ENCODE peak calls at places on chromosomes 12 and 14, in five cellular contexts. B is psoas muscle, C is mucosa of descending colon, P is cardiac muscle cell, L is sigmoid colon. Z is an unnamed sample. For H3K9me3, the result is how much of the 10 kb centered on the place peaks cover.

GRCh38 chr14:42428996-42429395 is 822.3 kb downstream of the LRFN5 start:
- DNase-seq in B (no peak), C (no peak), P (no peak), L (no peak), Z (no peak)

GRCh38 chr14:52080817-52081755 is 12.2 kb upstream of the NID2 start:
- DNase-seq in B (no peak), C (no peak), P (peak), L (no peak), Z (no peak)

GRCh38 chr12:75913502-75914110 is 118.0 kb downstream of the PHLDA1 start:
- DNase-seq in B (no peak), C (no peak), P (peak), L (no peak), Z (no peak)

GRCh38 chr14:99314623-99315022 is 42.6 kb upstream of the BCL11B start:
- DNase-seq in B (no peak), C (no peak), P (no peak), L (no peak), Z (no peak)

GRCh38 chr12:44774815-44775411 is 101.2 kb downstream of the NELL2 start:
- DNase-seq in B (no peak), C (peak), P (peak), L (no peak), Z (peak)

GRCh38 chr14:104931771-104932675 is 7.3 kb downstream of the PLD4 start:
- DNase-seq in B (no peak), C (peak), P (peak), L (peak), Z (no peak)

GRCh38 chr14:77036484-77037337 is 8.2 kb upstream of the IRF2BPL start:
- DNase-seq in B (no peak), C (no peak), P (no peak), L (no peak), Z (no peak)

GRCh38 chr12:51270847-51271518 is 768 bp upstream of the SMAGP start:
- DNase-seq in B (no peak), C (no peak), P (no peak), L (no peak), Z (no peak)

GRCh38 chr12:119372540-119372939 is 38.0 kb downstream of the CCDC60 start:
- DNase-seq in B (no peak), C (no peak), P (peak), L (no peak), Z (no peak)

GRCh38 chr12:3820122-3820521 is 53.1 kb downstream of the PARP11 start:
- DNase-seq in B (no peak), C (no peak), P (no peak), L (no peak), Z (no peak)

GRCh38 chr12:6327159-6327558 is 14.7 kb downstream of the TNFRSF1A start:
- DNase-seq in B (no peak), C (no peak), P (no peak), L (no peak), Z (no peak)

GRCh38 chr14:24335461-24336146 is 733 bp upstream of the ADCY4 start:
- DNase-seq in B (no peak), C (no peak), P (no peak), L (no peak), Z (no peak)
- H3K4me3 ChIP-seq in B (peak), C (no peak), P (no peak), L (no peak), Z (no peak)

GRCh38 chr12:34333337-34333736 is 311.0 kb downstream of the ALG10 start:
- DNase-seq in B (no peak), C (no peak), P (no peak), L (no peak), Z (no peak)
- H3K9me3 ChIP-seq in B (under half), C (half or more), P (under half), L (under half), Z (under half)

DNA sequence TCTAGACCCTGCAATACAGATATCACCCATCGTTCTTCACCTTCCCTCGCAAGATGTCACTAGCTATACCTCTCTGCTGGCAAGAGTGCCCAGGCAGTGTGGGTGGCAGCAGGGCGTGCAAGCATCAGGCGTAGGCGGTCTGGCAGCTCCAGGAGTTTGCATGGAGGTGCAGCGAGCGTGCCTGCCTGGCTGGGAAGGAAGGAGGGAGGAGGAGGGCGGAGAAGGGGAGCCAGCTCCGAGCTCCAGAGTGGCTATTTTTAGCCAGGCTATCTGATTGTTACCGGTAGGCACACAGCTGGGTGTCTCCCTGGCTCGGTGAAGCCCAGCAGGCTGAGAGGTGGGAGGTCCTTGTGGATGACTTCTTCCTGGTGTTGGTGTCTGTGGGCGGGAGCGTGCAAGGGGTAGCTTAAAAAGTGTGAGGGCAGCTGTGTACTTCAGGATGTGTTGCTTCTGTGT is 6.2 kb downstream of the FOXJ2 start:
- DNase-seq in B (peak), C (peak), P (peak), L (peak), Z (no peak)
- H3K4me3 ChIP-seq in B (peak), C (no peak), P (peak), L (peak), Z (peak)

DNA sequence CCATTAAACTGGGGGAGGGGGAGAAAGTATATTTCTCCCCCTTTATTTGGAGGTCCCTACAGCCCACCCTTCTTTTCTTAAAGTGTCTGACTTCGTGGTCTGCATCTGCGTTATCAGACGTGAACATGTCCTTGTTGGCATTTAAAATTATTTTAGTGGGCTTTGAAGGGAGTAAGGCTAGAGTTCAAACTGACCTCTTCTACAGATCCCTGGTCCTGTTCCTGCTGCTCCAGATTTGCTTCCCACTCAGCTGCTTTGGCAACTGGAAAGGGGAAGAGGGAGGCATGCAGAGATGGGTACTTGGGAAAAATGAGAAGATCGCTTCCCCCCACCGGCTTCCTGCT is 611 bp upstream of the SIX6 start:
- DNase-seq in B (no peak), C (no peak), P (no peak), L (no peak), Z (no peak)
- H3K9me3 ChIP-seq in B (under half), C (under half), P (under half), L (under half), Z (under half)

DNA sequence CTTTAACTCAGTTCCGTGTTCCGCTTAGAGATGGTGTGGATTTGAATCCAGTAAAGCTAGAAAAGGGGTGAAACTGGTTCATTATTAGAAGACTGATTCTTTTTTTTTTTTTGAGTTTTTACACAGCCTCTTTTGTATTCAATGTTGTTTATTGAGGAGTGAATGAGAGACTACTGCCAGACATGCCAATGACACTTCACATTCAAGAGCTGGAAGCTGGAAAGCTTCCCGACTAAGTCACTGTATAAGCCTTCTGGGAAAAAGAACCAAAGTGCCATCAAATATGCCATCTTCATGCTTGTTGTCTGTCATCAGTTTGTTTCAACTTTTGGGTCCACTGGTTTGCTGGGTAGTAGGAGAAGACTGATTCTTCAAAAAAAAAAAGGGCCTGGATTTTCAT is 164.8 kb downstream of the ATP23 start:
- DNase-seq in B (no peak), C (no peak), P (no peak), L (no peak), Z (no peak)
- H3K4me3 ChIP-seq in B (no peak), C (no peak), P (no peak), L (no peak), Z (no peak)

GRCh38 chr12:108180255-108181094 is 51.4 kb downstream of the WSCD2 start:
- DNase-seq in B (no peak), C (no peak), P (no peak), L (no peak), Z (no peak)
- H3K9me3 ChIP-seq in B (under half), C (under half), P (under half), L (under half), Z (under half)

GRCh38 chr14:54651649-54652048 is 84.7 kb downstream of the SAMD4A start:
- DNase-seq in B (no peak), C (no peak), P (no peak), L (no peak), Z (no peak)

GRCh38 chr14:54651018-54651351 is 84.1 kb downstream of the SAMD4A start:
- DNase-seq in B (no peak), C (no peak), P (no peak), L (no peak), Z (no peak)

GRCh38 chr14:54652890-54653201 is 85.9 kb downstream of the SAMD4A start:
- DNase-seq in B (no peak), C (no peak), P (no peak), L (no peak), Z (no peak)

GRCh38 chr14:54652188-54652889 is 85.4 kb downstream of the SAMD4A start:
- DNase-seq in B (peak), C (peak), P (peak), L (peak), Z (no peak)

GRCh38 chr14:54650331-54651017 is 83.5 kb downstream of the SAMD4A start:
- DNase-seq in B (peak), C (no peak), P (no peak), L (peak), Z (no peak)
- H3K4me3 ChIP-seq in B (peak), C (no peak), P (no peak), L (no peak), Z (no peak)

DNA sequence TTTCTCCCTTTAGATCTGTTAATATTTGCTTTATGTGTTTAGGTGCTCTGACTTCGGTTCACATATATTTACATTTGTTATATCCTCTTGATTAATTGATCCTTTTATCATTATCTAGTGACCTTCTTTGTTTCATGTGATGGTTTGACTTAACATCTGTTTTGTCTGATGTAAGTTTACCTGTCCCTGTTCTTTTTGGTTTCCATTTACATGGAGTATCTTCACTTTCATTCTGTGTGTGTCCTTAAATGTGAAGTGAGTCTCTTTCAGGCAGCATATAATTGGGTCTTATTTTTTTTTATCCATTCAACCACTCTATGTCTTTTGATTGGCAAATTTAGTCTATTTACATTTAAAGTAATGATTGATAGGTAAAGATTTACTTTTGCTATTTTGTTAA is 24.2 kb downstream of the TRMT5 start:
- DNase-seq in B (no peak), C (no peak), P (no peak), L (no peak), Z (no peak)
- H3K9me3 ChIP-seq in B (under half), C (under half), P (under half), L (under half), Z (under half)

GRCh38 chr12:114500775-114501473 is 95.0 kb upstream of the TBX5 start:
- DNase-seq in B (no peak), C (no peak), P (peak), L (no peak), Z (no peak)
- H3K4me3 ChIP-seq in B (no peak), C (no peak), P (no peak), L (no peak), Z (no peak)

GRCh38 chr14:65780566-65780965 is 368.0 kb downstream of the FUT8 start:
- DNase-seq in B (no peak), C (no peak), P (no peak), L (no peak), Z (no peak)
- H3K9me3 ChIP-seq in B (under half), C (under half), P (under half), L (under half), Z (under half)

Z was measured in CD4-positive, CD25-positive, alpha-beta regulatory T cell.